ENCODE peak calls at places on chromosomes 2 and 18, in seven cellular contexts. One of them, this sample, is unnamed.

GRCh38 chr18:23143871-23144270 is 8.6 kb downstream of the CABLES1 start:
- DNase-seq in effector memory CD4-positive, alpha-beta T cell: no peak
- DNase-seq in fibroblast of mammary gland: no peak
- DNase-seq in DMS 273 treated with DMSO at 0.1 percent for 48 hours: no peak
- DNase-seq in LoVo: no peak
- DNase-seq in stimulated activated CD4-positive, alpha-beta T cell treated with anti-CD3 and anti-CD28 coated beads, Interleukin-2, amount 100 ng/mL, for 48 hours: no peak
- DNase-seq in stimulated activated CD8-positive, alpha-beta memory T cell treated with anti-CD3 and anti-CD28 coated beads, Interleukin-15, amount 100 ng/mL, for 48 hours: no peak
- DNase-seq in this sample: no peak

GRCh38 chr2:217740178-217740577 is 262.6 kb downstream of the TNS1 start:
- DNase-seq in LoVo: no peak
- DNase-seq in DMS 273 treated with DMSO at 0.1 percent for 48 hours: no peak
- DNase-seq in stimulated activated CD8-positive, alpha-beta memory T cell treated with anti-CD3 and anti-CD28 coated beads, Interleukin-15, amount 100 ng/mL, for 48 hours: no peak
- DNase-seq in effector memory CD4-positive, alpha-beta T cell: no peak
- DNase-seq in stimulated activated CD4-positive, alpha-beta T cell treated with anti-CD3 and anti-CD28 coated beads, Interleukin-2, amount 100 ng/mL, for 48 hours: no peak
- DNase-seq in fibroblast of mammary gland: peak
- DNase-seq in this sample: no peak

GRCh38 chr2:151363709-151364108 is 6.3 kb downstream of the TNFAIP6 start:
- DNase-seq in fibroblast of mammary gland: peak
- DNase-seq in effector memory CD4-positive, alpha-beta T cell: no peak
- DNase-seq in stimulated activated CD8-positive, alpha-beta memory T cell treated with anti-CD3 and anti-CD28 coated beads, Interleukin-15, amount 100 ng/mL, for 48 hours: no peak
- DNase-seq in DMS 273 treated with DMSO at 0.1 percent for 48 hours: no peak
- DNase-seq in stimulated activated CD4-positive, alpha-beta T cell treated with anti-CD3 and anti-CD28 coated beads, Interleukin-2, amount 100 ng/mL, for 48 hours: no peak
- DNase-seq in LoVo: no peak
- DNase-seq in this sample: no peak

GRCh38 chr2:85802337-85803103 is 48.7 kb downstream of the ATOH8 start:
- DNase-seq in fibroblast of mammary gland: peak
- DNase-seq in DMS 273 treated with DMSO at 0.1 percent for 48 hours: no peak
- DNase-seq in stimulated activated CD4-positive, alpha-beta T cell treated with anti-CD3 and anti-CD28 coated beads, Interleukin-2, amount 100 ng/mL, for 48 hours: no peak
- DNase-seq in effector memory CD4-positive, alpha-beta T cell: no peak
- DNase-seq in stimulated activated CD8-positive, alpha-beta memory T cell treated with anti-CD3 and anti-CD28 coated beads, Interleukin-15, amount 100 ng/mL, for 48 hours: no peak
- DNase-seq in LoVo: no peak
- DNase-seq in this sample: no peak

GRCh38 chr2:237229905-237230304 is 144.2 kb downstream of the COPS8 start:
- DNase-seq in stimulated activated CD8-positive, alpha-beta memory T cell treated with anti-CD3 and anti-CD28 coated beads, Interleukin-15, amount 100 ng/mL, for 48 hours: no peak
- DNase-seq in fibroblast of mammary gland: no peak
- DNase-seq in LoVo: no peak
- DNase-seq in effector memory CD4-positive, alpha-beta T cell: no peak
- DNase-seq in DMS 273 treated with DMSO at 0.1 percent for 48 hours: no peak
- DNase-seq in stimulated activated CD4-positive, alpha-beta T cell treated with anti-CD3 and anti-CD28 coated beads, Interleukin-2, amount 100 ng/mL, for 48 hours: no peak
- DNase-seq in this sample: no peak

GRCh38 chr18:47075098-47075883 is 39.9 kb upstream of the ELOA2 start:
- DNase-seq in fibroblast of mammary gland: peak
- DNase-seq in effector memory CD4-positive, alpha-beta T cell: no peak
- DNase-seq in LoVo: peak
- DNase-seq in stimulated activated CD8-positive, alpha-beta memory T cell treated with anti-CD3 and anti-CD28 coated beads, Interleukin-15, amount 100 ng/mL, for 48 hours: no peak
- DNase-seq in DMS 273 treated with DMSO at 0.1 percent for 48 hours: no peak
- DNase-seq in stimulated activated CD4-positive, alpha-beta T cell treated with anti-CD3 and anti-CD28 coated beads, Interleukin-2, amount 100 ng/mL, for 48 hours: no peak
- DNase-seq in this sample: no peak

GRCh38 chr2:134433469-134433868 is 179.6 kb downstream of the MGAT5 start:
- DNase-seq in stimulated activated CD4-positive, alpha-beta T cell treated with anti-CD3 and anti-CD28 coated beads, Interleukin-2, amount 100 ng/mL, for 48 hours: no peak
- DNase-seq in fibroblast of mammary gland: no peak
- DNase-seq in stimulated activated CD8-positive, alpha-beta memory T cell treated with anti-CD3 and anti-CD28 coated beads, Interleukin-15, amount 100 ng/mL, for 48 hours: no peak
- DNase-seq in effector memory CD4-positive, alpha-beta T cell: no peak
- DNase-seq in LoVo: no peak
- DNase-seq in DMS 273 treated with DMSO at 0.1 percent for 48 hours: no peak
- DNase-seq in this sample: no peak

GRCh38 chr2:47653036-47653435 is 129.9 kb upstream of the MSH6 start:
- DNase-seq in LoVo: no peak
- DNase-seq in stimulated activated CD4-positive, alpha-beta T cell treated with anti-CD3 and anti-CD28 coated beads, Interleukin-2, amount 100 ng/mL, for 48 hours: no peak
- DNase-seq in stimulated activated CD8-positive, alpha-beta memory T cell treated with anti-CD3 and anti-CD28 coated beads, Interleukin-15, amount 100 ng/mL, for 48 hours: no peak
- DNase-seq in effector memory CD4-positive, alpha-beta T cell: no peak
- DNase-seq in DMS 273 treated with DMSO at 0.1 percent for 48 hours: no peak
- DNase-seq in fibroblast of mammary gland: no peak
- DNase-seq in this sample: no peak

GRCh38 chr2:8646731-8647461 is 35.0 kb upstream of the ID2 start:
- DNase-seq in stimulated activated CD4-positive, alpha-beta T cell treated with anti-CD3 and anti-CD28 coated beads, Interleukin-2, amount 100 ng/mL, for 48 hours: no peak
- DNase-seq in fibroblast of mammary gland: no peak
- DNase-seq in stimulated activated CD8-positive, alpha-beta memory T cell treated with anti-CD3 and anti-CD28 coated beads, Interleukin-15, amount 100 ng/mL, for 48 hours: no peak
- DNase-seq in LoVo: no peak
- DNase-seq in DMS 273 treated with DMSO at 0.1 percent for 48 hours: no peak
- DNase-seq in effector memory CD4-positive, alpha-beta T cell: no peak
- DNase-seq in this sample: no peak

GRCh38 chr2:46010925-46011490 is 286.2 kb upstream of the EPAS1 start:
- DNase-seq in DMS 273 treated with DMSO at 0.1 percent for 48 hours: no peak
- DNase-seq in effector memory CD4-positive, alpha-beta T cell: no peak
- DNase-seq in stimulated activated CD8-positive, alpha-beta memory T cell treated with anti-CD3 and anti-CD28 coated beads, Interleukin-15, amount 100 ng/mL, for 48 hours: no peak
- DNase-seq in stimulated activated CD4-positive, alpha-beta T cell treated with anti-CD3 and anti-CD28 coated beads, Interleukin-2, amount 100 ng/mL, for 48 hours: no peak
- DNase-seq in fibroblast of mammary gland: peak
- DNase-seq in LoVo: peak
- DNase-seq in this sample: no peak

GRCh38 chr2:136448435-136448834 is 316.9 kb upstream of the THSD7B start:
- DNase-seq in stimulated activated CD8-positive, alpha-beta memory T cell treated with anti-CD3 and anti-CD28 coated beads, Interleukin-15, amount 100 ng/mL, for 48 hours: no peak
- DNase-seq in stimulated activated CD4-positive, alpha-beta T cell treated with anti-CD3 and anti-CD28 coated beads, Interleukin-2, amount 100 ng/mL, for 48 hours: no peak
- DNase-seq in fibroblast of mammary gland: no peak
- DNase-seq in DMS 273 treated with DMSO at 0.1 percent for 48 hours: peak
- DNase-seq in LoVo: no peak
- DNase-seq in effector memory CD4-positive, alpha-beta T cell: no peak
- DNase-seq in this sample: no peak

GRCh38 chr2:202450785-202451184 is 74.7 kb downstream of the BMPR2 start:
- DNase-seq in stimulated activated CD8-positive, alpha-beta memory T cell treated with anti-CD3 and anti-CD28 coated beads, Interleukin-15, amount 100 ng/mL, for 48 hours: no peak
- DNase-seq in fibroblast of mammary gland: no peak
- DNase-seq in LoVo: no peak
- DNase-seq in DMS 273 treated with DMSO at 0.1 percent for 48 hours: no peak
- DNase-seq in stimulated activated CD4-positive, alpha-beta T cell treated with anti-CD3 and anti-CD28 coated beads, Interleukin-2, amount 100 ng/mL, for 48 hours: no peak
- DNase-seq in effector memory CD4-positive, alpha-beta T cell: no peak
- DNase-seq in this sample: no peak

GRCh38 chr2:135997380-135997779 is 12.0 kb upstream of the DARS1 start:
- DNase-seq in LoVo: no peak
- DNase-seq in effector memory CD4-positive, alpha-beta T cell: no peak
- DNase-seq in fibroblast of mammary gland: no peak
- DNase-seq in stimulated activated CD8-positive, alpha-beta memory T cell treated with anti-CD3 and anti-CD28 coated beads, Interleukin-15, amount 100 ng/mL, for 48 hours: peak
- DNase-seq in DMS 273 treated with DMSO at 0.1 percent for 48 hours: no peak
- DNase-seq in stimulated activated CD4-positive, alpha-beta T cell treated with anti-CD3 and anti-CD28 coated beads, Interleukin-2, amount 100 ng/mL, for 48 hours: no peak
- DNase-seq in this sample: no peak

GRCh38 chr2:225120175-225120574 is 77.9 kb upstream of the DOCK10 start:
- DNase-seq in DMS 273 treated with DMSO at 0.1 percent for 48 hours: no peak
- DNase-seq in fibroblast of mammary gland: peak
- DNase-seq in stimulated activated CD8-positive, alpha-beta memory T cell treated with anti-CD3 and anti-CD28 coated beads, Interleukin-15, amount 100 ng/mL, for 48 hours: no peak
- DNase-seq in LoVo: no peak
- DNase-seq in stimulated activated CD4-positive, alpha-beta T cell treated with anti-CD3 and anti-CD28 coated beads, Interleukin-2, amount 100 ng/mL, for 48 hours: no peak
- DNase-seq in effector memory CD4-positive, alpha-beta T cell: no peak
- DNase-seq in this sample: no peak

GRCh38 chr18:48404707-48405106 is 4.5 kb downstream of the ZBTB7C start:
- DNase-seq in DMS 273 treated with DMSO at 0.1 percent for 48 hours: no peak
- DNase-seq in LoVo: no peak
- DNase-seq in stimulated activated CD8-positive, alpha-beta memory T cell treated with anti-CD3 and anti-CD28 coated beads, Interleukin-15, amount 100 ng/mL, for 48 hours: no peak
- DNase-seq in effector memory CD4-positive, alpha-beta T cell: no peak
- DNase-seq in stimulated activated CD4-positive, alpha-beta T cell treated with anti-CD3 and anti-CD28 coated beads, Interleukin-2, amount 100 ng/mL, for 48 hours: no peak
- DNase-seq in fibroblast of mammary gland: no peak
- DNase-seq in this sample: no peak

This sample was measured in NK-92 treated with Interleukin-12 subunit alpha and Interleukin-12 subunit beta, amount 100 ng/mL, for 24 hours.